ENCODE peak calls at places on chromosomes 12 and 14, in ten cellular contexts. L is pancreas; B is mesendoderm; H is IMR-90; T is A673; Y is fibroblast of the aortic adventitia; C is testis; A is mammary epithelial cell; Z is CD8-positive, alpha-beta T cell; E is AG04450. S is an unnamed sample.

GRCh38 chr12:116044181-116044580 is 233.3 kb downstream of the MED13L start:
- DNase-seq in L (no peak), B (no peak), H (no peak), T (no peak), Y (peak), C (no peak), A (no peak), Z (no peak), E (no peak), S (no peak)

GRCh38 chr14:75995372-75996041 is 9.9 kb downstream of the IFT43 start:
- DNase-seq in L (no peak), B (no peak), H (peak), T (no peak), Y (peak), C (peak), A (no peak), Z (no peak), E (peak), S (no peak)

GRCh38 chr14:102695172-102695569 is 82.1 kb upstream of the TRAF3 start:
- DNase-seq in L (no peak), B (peak), H (no peak), T (no peak), Y (no peak), C (no peak), A (no peak), Z (no peak), E (no peak), S (no peak)

GRCh38 chr14:97771340-97772045 is 974.3 kb downstream of the VRK1 start:
- DNase-seq in L (no peak), B (no peak), H (no peak), T (no peak), Y (peak), C (no peak), A (peak), Z (no peak), E (no peak), S (no peak)

GRCh38 chr14:95200404-95200803 is 43.1 kb upstream of the DICER1 start:
- DNase-seq in L (peak), B (no peak), H (no peak), T (no peak), Y (no peak), C (no peak), A (no peak), Z (no peak), E (no peak), S (no peak)

GRCh38 chr12:26847431-26847830 is 14.4 kb upstream of the ITPR2 start:
- DNase-seq in L (no peak), B (no peak), H (no peak), T (no peak), Y (no peak), C (no peak), A (no peak), Z (no peak), E (no peak), S (no peak)

GRCh38 chr12:52720487-52720886 is 17.2 kb upstream of the KRT77 start:
- DNase-seq in L (no peak), B (no peak), H (peak), T (no peak), Y (no peak), C (no peak), A (no peak), Z (no peak), E (no peak), S (no peak)

GRCh38 chr12:28611115-28611435 is 420.8 kb downstream of the CCDC91 start:
- DNase-seq in L (no peak), B (no peak), H (peak), T (no peak), Y (peak), C (no peak), A (peak), Z (no peak), E (peak), S (no peak)

GRCh38 chr12:96989916-96990315 is 82.9 kb downstream of the NEDD1 start:
- DNase-seq in L (peak), B (peak), H (no peak), T (peak), Y (no peak), C (no peak), A (peak), Z (no peak), E (no peak), S (no peak)

GRCh38 chr14:102074415-102074964 is 12.4 kb downstream of the HSP90AA1 start:
- DNase-seq in L (no peak), B (no peak), H (peak), T (no peak), Y (no peak), C (no peak), A (no peak), Z (no peak), E (no peak), S (no peak)

GRCh38 chr12:4274960-4275868 is 1.7 kb downstream of the CCND2 start:
- DNase-seq in L (no peak), B (no peak), H (peak), T (no peak), Y (peak), C (no peak), A (peak), Z (no peak), E (no peak), S (peak)

GRCh38 chr12:121916719-121917118 is 1.7 kb upstream of the CFAP251 start:
- DNase-seq in L (no peak), B (no peak), H (peak), T (peak), Y (peak), C (peak), A (no peak), Z (no peak), E (no peak), S (no peak)

GRCh38 chr12:45852508-45852907 is 123.0 kb downstream of the ARID2 start:
- DNase-seq in L (no peak), B (no peak), H (no peak), T (no peak), Y (peak), C (peak), A (no peak), Z (no peak), E (no peak), S (no peak)

GRCh38 chr12:2783936-2784600 is 10.7 kb upstream of the FKBP4 start:
- DNase-seq in L (peak), B (peak), H (peak), T (peak), Y (peak), C (peak), A (peak), Z (peak), E (no peak), S (peak)

GRCh38 chr14:90354551-90355298 is 23.0 kb upstream of the NRDE2 start:
- DNase-seq in L (no peak), B (no peak), H (no peak), T (no peak), Y (peak), C (no peak), A (no peak), Z (no peak), E (no peak), S (no peak)

GRCh38 chr14:33631021-33631420 is 319.9 kb downstream of the EGLN3 start:
- DNase-seq in L (no peak), B (no peak), H (no peak), T (no peak), Y (peak), C (no peak), A (no peak), Z (no peak), E (no peak), S (no peak)

GRCh38 chr14:100529561-100530031 is 57.6 kb downstream of the BEGAIN start:
- DNase-seq in L (no peak), B (no peak), H (no peak), T (no peak), Y (no peak), C (peak), A (no peak), Z (no peak), E (no peak), S (peak)

GRCh38 chr12:29346764-29347421 is 34.1 kb downstream of the ERGIC2 start:
- DNase-seq in L (no peak), B (no peak), H (peak), T (no peak), Y (no peak), C (no peak), A (no peak), Z (no peak), E (no peak), S (no peak)

GRCh38 chr12:73274972-73275371 is 1002.8 kb downstream of the TRHDE start:
- DNase-seq in L (no peak), B (peak), H (no peak), T (peak), Y (no peak), C (no peak), A (no peak), Z (no peak), E (no peak), S (no peak)

GRCh38 chr14:60064491-60065072 is 27.1 kb upstream of the PCNX4 start:
- DNase-seq in L (no peak), B (peak), H (peak), T (peak), Y (peak), C (no peak), A (peak), Z (no peak), E (peak), S (peak)

GRCh38 chr14:101561145-101561896 is at the start of gene DIO3:
- DNase-seq in L (peak), B (peak), H (no peak), T (peak), Y (no peak), C (no peak), A (no peak), Z (no peak), E (no peak), S (no peak)

GRCh38 chr12:95218164-95218851 is 701 bp downstream of the VEZT start:
- DNase-seq in L (no peak), B (no peak), H (peak), T (peak), Y (peak), C (peak), A (peak), Z (no peak), E (no peak), S (peak)

GRCh38 chr14:92920001-92920400 is 2.9 kb upstream of the CHGA start:
- DNase-seq in L (no peak), B (no peak), H (no peak), T (no peak), Y (no peak), C (no peak), A (no peak), Z (no peak), E (no peak), S (no peak)

GRCh38 chr14:76977793-76978730 is 50.4 kb downstream of the IRF2BPL start:
- DNase-seq in L (no peak), B (no peak), H (peak), T (no peak), Y (peak), C (peak), A (no peak), Z (peak), E (peak), S (peak)

GRCh38 chr14:31465113-31465512 is 7.8 kb upstream of the DTD2 start:
- DNase-seq in L (no peak), B (no peak), H (peak), T (no peak), Y (peak), C (no peak), A (no peak), Z (no peak), E (no peak), S (no peak)

GRCh38 chr14:68941820-68942219 is 37.3 kb downstream of the ACTN1 start:
- DNase-seq in L (peak), B (peak), H (peak), T (peak), Y (peak), C (no peak), A (peak), Z (no peak), E (peak), S (no peak)

GRCh38 chr14:74402264-74403251 is 23.5 kb downstream of the SYNDIG1L start:
- DNase-seq in L (no peak), B (no peak), H (no peak), T (no peak), Y (no peak), C (no peak), A (no peak), Z (no peak), E (no peak), S (peak)

GRCh38 chr12:109144224-109144623 is 27.8 kb downstream of the ACACB start:
- DNase-seq in L (no peak), B (no peak), H (no peak), T (no peak), Y (no peak), C (no peak), A (no peak), Z (no peak), E (no peak), S (no peak)

DNA sequence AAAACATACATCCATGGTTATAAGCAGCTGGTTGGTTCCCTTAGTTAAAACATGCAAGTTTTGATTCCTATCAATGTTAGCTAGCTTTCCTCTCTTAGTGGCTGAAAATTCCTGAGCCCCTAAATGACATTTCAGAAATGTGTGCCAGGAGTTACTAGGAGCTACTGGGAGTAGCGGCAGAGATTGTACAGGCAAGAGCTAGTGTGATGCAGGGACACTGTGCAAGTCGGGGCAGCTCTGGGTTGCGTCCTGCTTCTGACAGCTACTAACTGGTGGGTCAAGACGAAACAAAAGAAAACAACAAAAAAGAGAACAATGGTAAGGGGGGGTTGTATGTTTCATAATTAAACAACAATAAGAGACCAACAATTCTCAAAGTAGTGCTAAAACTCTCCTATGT is 35.4 kb downstream of the LRIG3 start:
- DNase-seq in L (no peak), B (no peak), H (no peak), T (no peak), Y (no peak), C (no peak), A (no peak), Z (no peak), E (no peak), S (no peak)
- H3K4me3 ChIP-seq in L (no peak), B (no peak), H (no peak), T (no peak), Y (no peak), C (no peak), A (no peak), Z (no peak), E (no peak), S (no peak)

GRCh38 chr12:58529897-58530296 is 390.4 kb downstream of the LRIG3 start:
- DNase-seq in L (no peak), B (no peak), H (peak), T (peak), Y (peak), C (no peak), A (peak), Z (no peak), E (peak), S (no peak)
- H3K4me3 ChIP-seq in L (no peak), B (no peak), H (no peak), T (no peak), Y (peak), C (no peak), A (no peak), Z (no peak), E (no peak), S (no peak)

DNA sequence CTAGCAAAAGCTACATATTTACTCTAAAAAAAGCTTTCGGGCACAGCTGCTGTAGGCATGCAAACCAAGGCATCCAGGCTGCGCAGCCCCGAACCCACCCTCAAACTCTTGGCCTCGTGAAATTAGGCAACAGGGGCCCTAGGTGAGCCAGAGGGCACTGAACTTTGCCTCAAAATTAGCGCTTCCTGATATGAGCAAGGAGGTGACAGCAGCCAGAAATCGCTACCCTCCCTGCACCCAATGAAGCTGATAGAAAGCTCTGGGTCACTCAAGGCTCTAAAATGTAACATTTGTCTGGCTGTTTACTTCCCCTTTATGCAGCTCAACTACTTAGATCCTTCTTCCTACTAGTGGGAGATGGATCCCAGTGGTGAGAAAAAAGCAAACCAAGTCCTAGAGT is 61.8 kb downstream of the PITPNM2 start:
- DNase-seq in L (no peak), B (no peak), H (no peak), T (no peak), Y (no peak), C (no peak), A (no peak), Z (no peak), E (no peak), S (no peak)
- H3K4me3 ChIP-seq in L (no peak), B (no peak), H (no peak), T (no peak), Y (no peak), C (no peak), A (no peak), Z (no peak), E (no peak), S (no peak)

DNA sequence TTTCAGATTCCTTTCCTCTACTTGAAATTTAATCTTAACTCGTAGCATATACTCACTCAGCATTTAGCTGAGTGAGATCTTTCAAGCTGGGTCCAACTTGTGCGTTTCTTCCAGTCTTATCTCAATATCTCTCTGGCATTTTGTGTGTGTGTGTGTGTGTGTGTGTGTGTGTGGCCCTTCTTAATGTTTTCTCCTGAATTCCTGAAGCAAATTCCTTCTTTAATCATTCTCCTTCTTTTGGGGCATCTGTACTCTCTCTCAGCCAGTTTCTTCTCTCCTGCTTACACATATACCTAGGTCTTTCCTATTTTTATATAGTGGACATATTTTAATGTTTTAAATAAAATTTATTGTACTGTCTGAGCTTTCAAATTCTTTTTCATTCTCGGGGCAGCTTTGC is 129.0 kb downstream of the KITLG start:
- DNase-seq in L (no peak), B (no peak), H (no peak), T (no peak), Y (no peak), C (no peak), A (no peak), Z (no peak), E (no peak), S (no peak)
- H3K4me3 ChIP-seq in L (no peak), B (no peak), H (no peak), T (no peak), Y (no peak), C (no peak), A (no peak), Z (no peak), E (no peak), S (no peak)

S was measured in GM06990.